ENCODE peak calls at places on chromosomes 1 and 21, in seven cellular contexts. One of them, this sample, is unnamed.

GRCh38 chr1:236829085-236829484 is 34.0 kb downstream of the MTR start:
- DNase-seq in HEK293T: no peak
- DNase-seq in heart right ventricle: no peak
- DNase-seq in Kasumi-1: no peak
- DNase-seq in T-cell: no peak
- DNase-seq in stimulated activated naive CD8-positive, alpha-beta T cell treated with anti-CD3 and anti-CD28 coated beads, Interleukin-15, amount 100 ng/mL, for 72 hours: no peak
- DNase-seq in glomerular endothelial cell: no peak
- DNase-seq in this sample: no peak

GRCh38 chr1:3577300-3577699 is 34.0 kb downstream of the MEGF6 start:
- DNase-seq in stimulated activated naive CD8-positive, alpha-beta T cell treated with anti-CD3 and anti-CD28 coated beads, Interleukin-15, amount 100 ng/mL, for 72 hours: no peak
- DNase-seq in glomerular endothelial cell: no peak
- DNase-seq in HEK293T: no peak
- DNase-seq in T-cell: no peak
- DNase-seq in heart right ventricle: no peak
- DNase-seq in Kasumi-1: no peak
- DNase-seq in this sample: no peak

GRCh38 chr1:53591924-53592323 is 132.7 kb downstream of the DMRTB1 start:
- DNase-seq in heart right ventricle: no peak
- DNase-seq in glomerular endothelial cell: no peak
- DNase-seq in HEK293T: no peak
- DNase-seq in T-cell: no peak
- DNase-seq in Kasumi-1: no peak
- DNase-seq in stimulated activated naive CD8-positive, alpha-beta T cell treated with anti-CD3 and anti-CD28 coated beads, Interleukin-15, amount 100 ng/mL, for 72 hours: no peak
- DNase-seq in this sample: no peak

GRCh38 chr1:17561252-17561558 is 21.7 kb downstream of the ARHGEF10L start:
- DNase-seq in glomerular endothelial cell: no peak
- DNase-seq in Kasumi-1: no peak
- DNase-seq in stimulated activated naive CD8-positive, alpha-beta T cell treated with anti-CD3 and anti-CD28 coated beads, Interleukin-15, amount 100 ng/mL, for 72 hours: no peak
- DNase-seq in heart right ventricle: no peak
- DNase-seq in HEK293T: no peak
- DNase-seq in T-cell: no peak
- DNase-seq in this sample: no peak

GRCh38 chr1:47483651-47484050 is 45.8 kb downstream of the FOXD2 start:
- DNase-seq in HEK293T: no peak
- DNase-seq in Kasumi-1: no peak
- DNase-seq in stimulated activated naive CD8-positive, alpha-beta T cell treated with anti-CD3 and anti-CD28 coated beads, Interleukin-15, amount 100 ng/mL, for 72 hours: no peak
- DNase-seq in heart right ventricle: no peak
- DNase-seq in glomerular endothelial cell: no peak
- DNase-seq in T-cell: no peak
- DNase-seq in this sample: no peak

GRCh38 chr1:240170245-240170644 is 78.6 kb downstream of the FMN2 start:
- DNase-seq in HEK293T: no peak
- DNase-seq in T-cell: no peak
- DNase-seq in Kasumi-1: no peak
- DNase-seq in heart right ventricle: no peak
- DNase-seq in stimulated activated naive CD8-positive, alpha-beta T cell treated with anti-CD3 and anti-CD28 coated beads, Interleukin-15, amount 100 ng/mL, for 72 hours: no peak
- DNase-seq in glomerular endothelial cell: no peak
- DNase-seq in this sample: no peak

GRCh38 chr1:185244015-185244747 is 72.9 kb downstream of the IVNS1ABP start:
- DNase-seq in Kasumi-1: no peak
- DNase-seq in HEK293T: no peak
- DNase-seq in T-cell: no peak
- DNase-seq in heart right ventricle: no peak
- DNase-seq in glomerular endothelial cell: peak
- DNase-seq in stimulated activated naive CD8-positive, alpha-beta T cell treated with anti-CD3 and anti-CD28 coated beads, Interleukin-15, amount 100 ng/mL, for 72 hours: peak
- DNase-seq in this sample: no peak

GRCh38 chr1:113438505-113439271 is 48.4 kb downstream of the MAGI3 start:
- DNase-seq in HEK293T: no peak
- DNase-seq in T-cell: no peak
- DNase-seq in stimulated activated naive CD8-positive, alpha-beta T cell treated with anti-CD3 and anti-CD28 coated beads, Interleukin-15, amount 100 ng/mL, for 72 hours: no peak
- DNase-seq in glomerular endothelial cell: no peak
- DNase-seq in heart right ventricle: no peak
- DNase-seq in Kasumi-1: no peak
- DNase-seq in this sample: no peak

GRCh38 chr21:44539991-44540666 is at the start of gene KRTAP10-1:
- DNase-seq in Kasumi-1: no peak
- DNase-seq in glomerular endothelial cell: no peak
- DNase-seq in T-cell: no peak
- DNase-seq in stimulated activated naive CD8-positive, alpha-beta T cell treated with anti-CD3 and anti-CD28 coated beads, Interleukin-15, amount 100 ng/mL, for 72 hours: no peak
- DNase-seq in HEK293T: no peak
- DNase-seq in heart right ventricle: no peak
- DNase-seq in this sample: no peak

GRCh38 chr1:99482750-99483149 is 163.2 kb upstream of the PALMD start:
- DNase-seq in Kasumi-1: no peak
- DNase-seq in heart right ventricle: no peak
- DNase-seq in stimulated activated naive CD8-positive, alpha-beta T cell treated with anti-CD3 and anti-CD28 coated beads, Interleukin-15, amount 100 ng/mL, for 72 hours: no peak
- DNase-seq in glomerular endothelial cell: no peak
- DNase-seq in HEK293T: no peak
- DNase-seq in T-cell: no peak
- DNase-seq in this sample: no peak

GRCh38 chr1:80047791-80048190 is 1041.3 kb upstream of the ADGRL4 start:
- DNase-seq in stimulated activated naive CD8-positive, alpha-beta T cell treated with anti-CD3 and anti-CD28 coated beads, Interleukin-15, amount 100 ng/mL, for 72 hours: no peak
- DNase-seq in HEK293T: no peak
- DNase-seq in heart right ventricle: no peak
- DNase-seq in T-cell: no peak
- DNase-seq in Kasumi-1: no peak
- DNase-seq in glomerular endothelial cell: no peak
- DNase-seq in this sample: no peak

GRCh38 chr21:37368536-37369279 is 2.1 kb downstream of the DYRK1A start:
- DNase-seq in HEK293T: no peak
- DNase-seq in glomerular endothelial cell: no peak
- DNase-seq in Kasumi-1: peak
- DNase-seq in heart right ventricle: no peak
- DNase-seq in T-cell: no peak
- DNase-seq in stimulated activated naive CD8-positive, alpha-beta T cell treated with anti-CD3 and anti-CD28 coated beads, Interleukin-15, amount 100 ng/mL, for 72 hours: no peak
- DNase-seq in this sample: no peak

GRCh38 chr1:3780901-3781300 is 8.4 kb downstream of the SMIM1 start:
- DNase-seq in stimulated activated naive CD8-positive, alpha-beta T cell treated with anti-CD3 and anti-CD28 coated beads, Interleukin-15, amount 100 ng/mL, for 72 hours: no peak
- DNase-seq in Kasumi-1: no peak
- DNase-seq in T-cell: no peak
- DNase-seq in heart right ventricle: no peak
- DNase-seq in glomerular endothelial cell: no peak
- DNase-seq in HEK293T: no peak
- DNase-seq in this sample: no peak

GRCh38 chr1:27868932-27869718 is 3.2 kb upstream of the THEMIS2 start:
- DNase-seq in stimulated activated naive CD8-positive, alpha-beta T cell treated with anti-CD3 and anti-CD28 coated beads, Interleukin-15, amount 100 ng/mL, for 72 hours: peak
- DNase-seq in glomerular endothelial cell: no peak
- DNase-seq in T-cell: peak
- DNase-seq in heart right ventricle: peak
- DNase-seq in HEK293T: no peak
- DNase-seq in Kasumi-1: peak
- DNase-seq in this sample: peak

GRCh38 chr1:94014087-94014486 is 104.9 kb upstream of the GCLM start:
- DNase-seq in glomerular endothelial cell: no peak
- DNase-seq in HEK293T: no peak
- DNase-seq in heart right ventricle: no peak
- DNase-seq in stimulated activated naive CD8-positive, alpha-beta T cell treated with anti-CD3 and anti-CD28 coated beads, Interleukin-15, amount 100 ng/mL, for 72 hours: no peak
- DNase-seq in T-cell: no peak
- DNase-seq in Kasumi-1: no peak
- DNase-seq in this sample: no peak

GRCh38 chr1:30966690-30967369 is 58.3 kb upstream of the SDC3 start:
- DNase-seq in heart right ventricle: no peak
- DNase-seq in T-cell: no peak
- DNase-seq in glomerular endothelial cell: peak
- DNase-seq in stimulated activated naive CD8-positive, alpha-beta T cell treated with anti-CD3 and anti-CD28 coated beads, Interleukin-15, amount 100 ng/mL, for 72 hours: no peak
- DNase-seq in Kasumi-1: no peak
- DNase-seq in HEK293T: peak
- DNase-seq in this sample: no peak

GRCh38 chr1:159068877-159069276 is 7.7 kb downstream of the AIM2 start:
- DNase-seq in glomerular endothelial cell: no peak
- DNase-seq in Kasumi-1: no peak
- DNase-seq in T-cell: no peak
- DNase-seq in HEK293T: no peak
- DNase-seq in stimulated activated naive CD8-positive, alpha-beta T cell treated with anti-CD3 and anti-CD28 coated beads, Interleukin-15, amount 100 ng/mL, for 72 hours: no peak
- DNase-seq in heart right ventricle: no peak
- DNase-seq in this sample: no peak

GRCh38 chr1:9033363-9033762 is 7.1 kb upstream of the SLC2A7 start:
- DNase-seq in heart right ventricle: no peak
- DNase-seq in glomerular endothelial cell: no peak
- DNase-seq in Kasumi-1: no peak
- DNase-seq in stimulated activated naive CD8-positive, alpha-beta T cell treated with anti-CD3 and anti-CD28 coated beads, Interleukin-15, amount 100 ng/mL, for 72 hours: no peak
- DNase-seq in T-cell: no peak
- DNase-seq in HEK293T: no peak
- DNase-seq in this sample: no peak

GRCh38 chr1:119740261-119740660 is 28.4 kb downstream of the HMGCS2 start:
- DNase-seq in stimulated activated naive CD8-positive, alpha-beta T cell treated with anti-CD3 and anti-CD28 coated beads, Interleukin-15, amount 100 ng/mL, for 72 hours: no peak
- DNase-seq in heart right ventricle: no peak
- DNase-seq in Kasumi-1: no peak
- DNase-seq in HEK293T: no peak
- DNase-seq in T-cell: no peak
- DNase-seq in glomerular endothelial cell: no peak
- DNase-seq in this sample: no peak

GRCh38 chr1:230176871-230177411 is 109.9 kb downstream of the GALNT2 start:
- DNase-seq in heart right ventricle: peak
- DNase-seq in stimulated activated naive CD8-positive, alpha-beta T cell treated with anti-CD3 and anti-CD28 coated beads, Interleukin-15, amount 100 ng/mL, for 72 hours: peak
- DNase-seq in glomerular endothelial cell: no peak
- DNase-seq in T-cell: no peak
- DNase-seq in Kasumi-1: peak
- DNase-seq in HEK293T: no peak
- DNase-seq in this sample: no peak

GRCh38 chr1:64505232-64505943 is 35.5 kb downstream of the CACHD1 start:
- DNase-seq in stimulated activated naive CD8-positive, alpha-beta T cell treated with anti-CD3 and anti-CD28 coated beads, Interleukin-15, amount 100 ng/mL, for 72 hours: peak
- DNase-seq in heart right ventricle: peak
- DNase-seq in T-cell: peak
- DNase-seq in glomerular endothelial cell: no peak
- DNase-seq in Kasumi-1: no peak
- DNase-seq in HEK293T: peak
- DNase-seq in this sample: peak

GRCh38 chr1:151369621-151370048 is 2.9 kb downstream of the SELENBP1 start:
- DNase-seq in glomerular endothelial cell: no peak
- DNase-seq in stimulated activated naive CD8-positive, alpha-beta T cell treated with anti-CD3 and anti-CD28 coated beads, Interleukin-15, amount 100 ng/mL, for 72 hours: no peak
- DNase-seq in T-cell: no peak
- DNase-seq in HEK293T: peak
- DNase-seq in heart right ventricle: no peak
- DNase-seq in Kasumi-1: no peak
- DNase-seq in this sample: no peak

GRCh38 chr1:58861510-58861909 is 77.7 kb upstream of the JUN start:
- DNase-seq in stimulated activated naive CD8-positive, alpha-beta T cell treated with anti-CD3 and anti-CD28 coated beads, Interleukin-15, amount 100 ng/mL, for 72 hours: no peak
- DNase-seq in HEK293T: no peak
- DNase-seq in heart right ventricle: no peak
- DNase-seq in T-cell: no peak
- DNase-seq in glomerular endothelial cell: no peak
- DNase-seq in Kasumi-1: no peak
- DNase-seq in this sample: no peak

GRCh38 chr1:84758968-84759491 is 68.8 kb upstream of the SSX2IP start:
- DNase-seq in Kasumi-1: peak
- DNase-seq in stimulated activated naive CD8-positive, alpha-beta T cell treated with anti-CD3 and anti-CD28 coated beads, Interleukin-15, amount 100 ng/mL, for 72 hours: no peak
- DNase-seq in T-cell: no peak
- DNase-seq in HEK293T: no peak
- DNase-seq in heart right ventricle: no peak
- DNase-seq in glomerular endothelial cell: no peak
- DNase-seq in this sample: no peak

GRCh38 chr21:38341546-38342012 is 84.8 kb downstream of the KCNJ15 start:
- DNase-seq in HEK293T: no peak
- DNase-seq in glomerular endothelial cell: no peak
- DNase-seq in T-cell: no peak
- DNase-seq in Kasumi-1: no peak
- DNase-seq in heart right ventricle: no peak
- DNase-seq in stimulated activated naive CD8-positive, alpha-beta T cell treated with anti-CD3 and anti-CD28 coated beads, Interleukin-15, amount 100 ng/mL, for 72 hours: no peak
- DNase-seq in this sample: no peak

GRCh38 chr1:236502972-236503639 is 20.7 kb upstream of the LGALS8 start:
- DNase-seq in stimulated activated naive CD8-positive, alpha-beta T cell treated with anti-CD3 and anti-CD28 coated beads, Interleukin-15, amount 100 ng/mL, for 72 hours: no peak
- DNase-seq in Kasumi-1: peak
- DNase-seq in HEK293T: peak
- DNase-seq in heart right ventricle: peak
- DNase-seq in glomerular endothelial cell: no peak
- DNase-seq in T-cell: no peak
- DNase-seq in this sample: peak

GRCh38 chr1:182366596-182366995 is 25.0 kb downstream of the GLUL start:
- DNase-seq in T-cell: no peak
- DNase-seq in stimulated activated naive CD8-positive, alpha-beta T cell treated with anti-CD3 and anti-CD28 coated beads, Interleukin-15, amount 100 ng/mL, for 72 hours: no peak
- DNase-seq in glomerular endothelial cell: no peak
- DNase-seq in HEK293T: no peak
- DNase-seq in Kasumi-1: no peak
- DNase-seq in heart right ventricle: no peak
- DNase-seq in this sample: no peak

GRCh38 chr21:28294046-28294445 is 698.6 kb downstream of the LTN1 start:
- DNase-seq in heart right ventricle: no peak
- DNase-seq in HEK293T: no peak
- DNase-seq in stimulated activated naive CD8-positive, alpha-beta T cell treated with anti-CD3 and anti-CD28 coated beads, Interleukin-15, amount 100 ng/mL, for 72 hours: no peak
- DNase-seq in glomerular endothelial cell: peak
- DNase-seq in T-cell: no peak
- DNase-seq in Kasumi-1: no peak
- DNase-seq in this sample: no peak

GRCh38 chr1:104878203-104878911 is 1128.7 kb downstream of the AMY1C start:
- DNase-seq in heart right ventricle: no peak
- DNase-seq in glomerular endothelial cell: no peak
- DNase-seq in stimulated activated naive CD8-positive, alpha-beta T cell treated with anti-CD3 and anti-CD28 coated beads, Interleukin-15, amount 100 ng/mL, for 72 hours: no peak
- DNase-seq in T-cell: no peak
- DNase-seq in Kasumi-1: no peak
- DNase-seq in HEK293T: no peak
- DNase-seq in this sample: no peak

GRCh38 chr1:14516974-14517812 is 81.3 kb upstream of the KAZN start:
- DNase-seq in stimulated activated naive CD8-positive, alpha-beta T cell treated with anti-CD3 and anti-CD28 coated beads, Interleukin-15, amount 100 ng/mL, for 72 hours: peak
- DNase-seq in glomerular endothelial cell: no peak
- DNase-seq in heart right ventricle: no peak
- DNase-seq in HEK293T: no peak
- DNase-seq in Kasumi-1: no peak
- DNase-seq in T-cell: no peak
- DNase-seq in this sample: peak

GRCh38 chr1:168465942-168466702 is 77.7 kb downstream of the XCL2 start:
- DNase-seq in heart right ventricle: no peak
- DNase-seq in Kasumi-1: peak
- DNase-seq in stimulated activated naive CD8-positive, alpha-beta T cell treated with anti-CD3 and anti-CD28 coated beads, Interleukin-15, amount 100 ng/mL, for 72 hours: peak
- DNase-seq in T-cell: no peak
- DNase-seq in HEK293T: no peak
- DNase-seq in glomerular endothelial cell: no peak
- DNase-seq in this sample: peak

GRCh38 chr1:143611159-143611558 is 360.6 kb downstream of the FAM72C start:
- DNase-seq in glomerular endothelial cell: no peak
- DNase-seq in T-cell: no peak
- DNase-seq in HEK293T: no peak
- DNase-seq in heart right ventricle: no peak
- DNase-seq in Kasumi-1: no peak
- DNase-seq in stimulated activated naive CD8-positive, alpha-beta T cell treated with anti-CD3 and anti-CD28 coated beads, Interleukin-15, amount 100 ng/mL, for 72 hours: no peak
- DNase-seq in this sample: no peak

GRCh38 chr1:201769966-201770365 is 59.0 kb upstream of the IPO9 start:
- DNase-seq in stimulated activated naive CD8-positive, alpha-beta T cell treated with anti-CD3 and anti-CD28 coated beads, Interleukin-15, amount 100 ng/mL, for 72 hours: no peak
- DNase-seq in T-cell: no peak
- DNase-seq in glomerular endothelial cell: no peak
- DNase-seq in HEK293T: no peak
- DNase-seq in Kasumi-1: no peak
- DNase-seq in heart right ventricle: peak
- DNase-seq in this sample: no peak

GRCh38 chr1:203720253-203720652 is 44.7 kb upstream of the LAX1 start:
- DNase-seq in HEK293T: no peak
- DNase-seq in Kasumi-1: no peak
- DNase-seq in heart right ventricle: no peak
- DNase-seq in glomerular endothelial cell: no peak
- DNase-seq in stimulated activated naive CD8-positive, alpha-beta T cell treated with anti-CD3 and anti-CD28 coated beads, Interleukin-15, amount 100 ng/mL, for 72 hours: no peak
- DNase-seq in T-cell: no peak
- DNase-seq in this sample: no peak

GRCh38 chr1:220928320-220928719 is 49.1 kb downstream of the HLX start:
- DNase-seq in glomerular endothelial cell: no peak
- DNase-seq in stimulated activated naive CD8-positive, alpha-beta T cell treated with anti-CD3 and anti-CD28 coated beads, Interleukin-15, amount 100 ng/mL, for 72 hours: no peak
- DNase-seq in HEK293T: no peak
- DNase-seq in heart right ventricle: no peak
- DNase-seq in T-cell: no peak
- DNase-seq in Kasumi-1: no peak
- DNase-seq in this sample: no peak

GRCh38 chr1:172775598-172776570 is 117.0 kb downstream of the FASLG start:
- DNase-seq in stimulated activated naive CD8-positive, alpha-beta T cell treated with anti-CD3 and anti-CD28 coated beads, Interleukin-15, amount 100 ng/mL, for 72 hours: no peak
- DNase-seq in HEK293T: no peak
- DNase-seq in glomerular endothelial cell: no peak
- DNase-seq in Kasumi-1: no peak
- DNase-seq in T-cell: no peak
- DNase-seq in heart right ventricle: no peak
- DNase-seq in this sample: no peak

This sample was measured in GM06990.